ENCODE peak calls at places on chromosomes 5 and 9, in five cellular contexts. F, M, E, W and S are unnamed samples.

GRCh38 chr5:171102877-171103610 is 206.0 kb upstream of the TLX3 start:
- DNase-seq in M (no peak), F (no peak), W (no peak), E (no peak), S (no peak)

GRCh38 chr5:87243161-87243877 is 24.4 kb upstream of the RASA1 start:
- DNase-seq in E (peak; percentile 56), M (peak; percentile 22), W (no peak), F (no peak), S (no peak)

GRCh38 chr9:2013688-2014087 is 1.5 kb upstream of the SMARCA2 start:
- DNase-seq in F (no peak), W (no peak), E (peak; percentile 34), M (no peak), S (no peak)

GRCh38 chr5:61419141-61419540 is 87.1 kb downstream of the ZSWIM6 start:
- DNase-seq in E (no peak), W (no peak), M (no peak), F (no peak), S (no peak)

GRCh38 chr5:173794901-173795416 is 93.2 kb upstream of the CPEB4 start:
- DNase-seq in M (no peak), E (no peak), F (no peak), W (no peak), S (no peak)

GRCh38 chr9:78091736-78092135 is 60.1 kb upstream of the GNAQ start:
- DNase-seq in E (no peak), W (no peak), F (no peak), M (no peak), S (no peak)

GRCh38 chr9:35816708-35817107 is 1.9 kb upstream of the HINT2 start:
- DNase-seq in W (no peak), E (no peak), M (no peak), F (peak; percentile 28), S (no peak)

GRCh38 chr9:134575103-134575816 is 66.3 kb upstream of the COL5A1 start:
- DNase-seq in M (peak; percentile 2), E (no peak), F (no peak), W (no peak), S (no peak)

GRCh38 chr9:89734561-89734960 is 129.7 kb downstream of the GADD45G start:
- DNase-seq in F (no peak), E (no peak), M (no peak), W (no peak), S (no peak)

GRCh38 chr5:179268399-179268952 is 76.8 kb downstream of the ADAMTS2 start:
- DNase-seq in F (no peak), E (no peak), M (no peak), W (no peak), S (no peak)

GRCh38 chr9:137032893-137033292 is 1.0 kb upstream of the FUT7 start:
- DNase-seq in W (no peak), E (no peak), M (no peak), F (peak; percentile 38), S (no peak)

GRCh38 chr9:136268318-136268717 is 22.7 kb upstream of the QSOX2 start:
- DNase-seq in W (no peak), M (no peak), E (no peak), F (no peak), S (no peak)

GRCh38 chr5:171961117-171961516 is 45.3 kb downstream of the FBXW11 start:
- DNase-seq in F (no peak), M (peak; percentile 32), W (no peak), E (no peak), S (no peak)

GRCh38 chr9:136750526-136750925 is 2.2 kb upstream of the LCN6 start:
- DNase-seq in W (no peak), M (no peak), E (no peak), F (no peak), S (no peak)

GRCh38 chr5:98989723-98990122 is 60.9 kb upstream of the CHD1 start:
- DNase-seq in E (no peak), W (no peak), M (no peak), F (no peak), S (no peak)

GRCh38 chr5:15452780-15453179 is 47.2 kb upstream of the FBXL7 start:
- DNase-seq in M (no peak), W (no peak), F (no peak), E (no peak), S (no peak)

GRCh38 chr9:110911659-110912473 is 126.4 kb downstream of the LPAR1 start:
- DNase-seq in E (no peak), W (no peak), F (no peak), M (peak; percentile 61), S (no peak)

GRCh38 chr5:139575751-139576150 is 14.6 kb downstream of the UBE2D2 start:
- DNase-seq in F (no peak), M (no peak), W (no peak), E (no peak), S (no peak)

GRCh38 chr9:81685763-81686613 is 3.4 kb downstream of the TLE1 start:
- DNase-seq in E (peak; percentile 44), F (no peak), W (no peak), M (no peak), S (no peak)